ENCODE peak calls at places on chromosome 3, in four cellular contexts. L is keratinocyte, H is neural crest cell, Y is PC-3. A is an unnamed sample.

GRCh38 chr3:123365450-123366143 is 83.3 kb downstream of the ADCY5 start:
- DNase-seq in Y (peak), H (peak), L (no peak), A (peak)

GRCh38 chr3:135148431-135148830 is 353.4 kb downstream of the EPHB1 start:
- DNase-seq in L (no peak), Y (no peak), H (no peak), A (no peak)

GRCh38 chr3:126130981-126131750 is 47.2 kb upstream of the SLC41A3 start:
- DNase-seq in L (no peak), H (no peak), Y (no peak), A (no peak)

GRCh38 chr3:190996376-190996775 is 133.9 kb upstream of the GMNC start:
- DNase-seq in Y (no peak), L (no peak), H (no peak), A (no peak)

GRCh38 chr3:186209810-186210752 is 101.2 kb upstream of the ETV5 start:
- DNase-seq in Y (peak), L (no peak), H (peak), A (no peak)

GRCh38 chr3:132641837-132642538 is 17.6 kb downstream of the ACAD11 start:
- DNase-seq in L (no peak), Y (peak), H (no peak), A (no peak)

GRCh38 chr3:175193815-175194518 is 334.8 kb downstream of the NAALADL2 start:
- DNase-seq in L (peak), H (no peak), Y (peak), A (no peak)

GRCh38 chr3:119237299-119237698 is 3.4 kb downstream of the B4GALT4 start:
- DNase-seq in L (no peak), H (no peak), Y (no peak), A (no peak)

GRCh38 chr3:121660356-121661171 is at the start of gene HCLS1:
- DNase-seq in L (no peak), H (no peak), Y (no peak), A (no peak)

GRCh38 chr3:27686642-27687041 is 35.5 kb downstream of the EOMES start:
- DNase-seq in L (no peak), H (no peak), Y (peak), A (no peak)

GRCh38 chr3:117735481-117736101 is 1026.0 kb downstream of the TUSC7 start:
- DNase-seq in L (no peak), H (no peak), Y (peak), A (no peak)
- TF ChIP-seq CTCF in L (no peak), H (no peak), Y (no peak), A (no peak)

GRCh38 chr3:24496529-24497482 is 2.2 kb upstream of the THRB start:
- DNase-seq in L (no peak), Y (peak), H (peak), A (peak)

GRCh38 chr3:24493951-24494615 is 567 bp downstream of the THRB start:
- DNase-seq in L (no peak), H (peak), Y (peak), A (peak)

GRCh38 chr3:24495334-24495994 is 814 bp upstream of the THRB start:
- DNase-seq in Y (peak), L (no peak), H (peak), A (peak)

GRCh38 chr3:24492971-24493551 is 1.6 kb downstream of the THRB start:
- DNase-seq in H (no peak), L (no peak), Y (peak), A (no peak)

DNA sequence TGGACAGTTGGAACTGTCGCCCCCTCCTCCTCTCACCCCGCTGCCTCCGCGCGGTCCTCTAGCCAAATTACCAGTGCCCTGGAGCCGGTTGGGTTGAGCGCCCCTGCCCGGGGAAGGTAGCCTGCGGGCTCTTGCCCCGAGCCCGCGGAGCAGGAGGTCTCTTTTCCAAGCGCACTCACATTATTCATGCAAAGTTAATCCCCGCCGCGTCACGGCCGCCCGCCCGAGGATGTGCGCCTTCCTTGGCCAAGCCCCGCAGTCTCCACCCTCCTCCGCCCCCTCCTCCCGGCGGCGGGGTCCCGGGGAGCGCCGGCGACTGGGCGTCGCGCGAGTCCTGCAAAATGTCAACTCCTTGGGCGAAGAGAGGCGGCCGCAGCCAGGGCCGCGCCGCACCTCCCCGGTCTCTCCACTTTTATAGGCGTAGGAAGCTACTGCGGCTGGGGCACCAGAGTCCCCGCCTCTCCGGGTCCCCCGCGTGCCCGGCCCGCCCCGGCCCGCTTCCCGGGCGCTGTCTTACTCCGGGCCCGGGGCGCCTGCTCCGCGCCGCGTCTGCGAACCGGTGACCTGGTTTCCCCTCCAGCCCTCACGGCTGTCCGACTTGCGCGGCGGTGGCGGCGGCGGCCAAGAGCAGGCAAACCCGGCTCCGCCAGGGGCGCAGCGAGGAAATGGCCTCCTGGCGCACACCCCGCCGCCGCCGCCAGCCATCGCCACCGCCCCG is at the start of gene THRB:
- DNase-seq in Y (peak), L (no peak), H (peak), A (peak)
- TF ChIP-seq CTCF in Y (no peak), L (peak), H (peak), A (peak)

GRCh38 chr3:38984110-38984509 is 67.6 kb downstream of the SCN11A start:
- DNase-seq in Y (no peak), L (no peak), H (no peak), A (no peak)
- TF ChIP-seq CTCF in Y (peak), L (peak), H (no peak), A (no peak)

GRCh38 chr3:12824299-12824698 is 17.1 kb downstream of the RPL32 start:
- DNase-seq in Y (no peak), L (no peak), H (no peak), A (no peak)

GRCh38 chr3:12818773-12819172 is 22.3 kb downstream of the CAND2 start:
- DNase-seq in L (no peak), H (no peak), Y (no peak), A (no peak)

GRCh38 chr3:12817341-12817705 is 20.8 kb downstream of the CAND2 start:
- DNase-seq in L (no peak), Y (no peak), H (no peak), A (no peak)

GRCh38 chr3:12818273-12818672 is 21.8 kb downstream of the CAND2 start:
- DNase-seq in Y (no peak), H (no peak), L (no peak), A (no peak)

DNA sequence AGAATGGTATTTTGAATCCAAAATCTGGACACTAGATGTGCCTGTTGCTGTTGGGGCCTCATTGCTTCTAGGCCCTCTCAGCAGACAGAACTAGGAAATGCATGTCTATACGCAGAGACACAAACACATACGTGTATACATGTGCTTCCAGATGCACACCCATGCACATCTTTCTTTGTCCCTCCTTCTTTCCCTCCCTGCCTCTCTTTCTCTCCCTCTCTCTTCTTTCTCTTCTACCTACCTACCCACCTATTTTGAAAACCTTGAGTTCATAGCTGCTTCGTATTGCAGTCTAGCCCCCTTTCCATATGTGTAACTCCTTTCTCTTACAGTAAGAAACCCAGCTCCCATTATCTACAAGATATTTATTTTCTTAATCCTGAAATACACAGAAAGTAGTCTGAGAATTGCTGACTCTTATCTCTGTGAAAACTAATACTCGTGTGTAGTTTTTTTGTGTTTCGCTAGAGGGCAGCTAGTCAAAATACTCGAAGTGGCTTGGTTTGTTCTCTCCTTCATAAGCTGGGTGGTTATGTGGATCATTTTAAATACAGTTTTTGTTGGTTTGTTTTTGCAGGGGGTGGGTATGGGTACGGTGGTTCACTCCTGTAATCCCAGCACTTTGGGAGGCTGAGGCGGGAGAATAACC is 18.5 kb downstream of the RPL32 start:
- DNase-seq in H (no peak), L (no peak), Y (peak), A (no peak)
- TF ChIP-seq CTCF in H (peak), L (no peak), Y (peak), A (peak)

DNA sequence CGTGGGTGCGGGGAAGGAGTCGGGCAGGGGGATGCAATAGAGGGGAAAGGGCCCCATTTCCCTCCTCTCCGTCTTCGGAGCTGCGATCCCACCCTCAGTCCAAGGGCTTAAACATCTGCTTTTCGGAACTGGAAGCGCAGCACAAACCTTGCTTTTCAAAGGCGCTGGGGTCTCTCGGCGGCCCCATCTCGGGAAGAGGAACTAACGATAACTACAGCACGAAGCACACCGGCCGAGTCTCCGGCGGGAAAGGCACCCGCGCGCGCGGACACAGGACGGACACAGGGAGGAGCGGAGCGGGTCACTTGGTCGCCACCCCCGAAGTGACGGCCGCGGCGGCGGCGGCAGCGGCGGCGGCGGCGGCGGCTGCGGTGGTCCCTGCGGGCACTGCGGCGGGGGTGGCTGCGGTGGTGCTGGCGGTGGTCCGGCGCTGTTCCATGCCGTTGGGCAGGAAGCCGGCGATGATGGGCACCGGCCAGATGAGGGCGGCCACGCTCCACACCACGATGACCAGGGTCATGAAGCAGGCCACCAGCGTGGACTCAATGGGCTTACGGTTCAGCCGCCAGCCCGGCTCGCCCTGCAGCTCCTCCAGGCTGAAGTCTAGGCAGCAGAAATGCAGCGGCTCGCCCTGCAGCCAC is 1.1 kb downstream of the TMEM158 start:
- DNase-seq in H (peak), Y (peak), L (no peak), A (peak)
- TF ChIP-seq CTCF in H (peak), Y (peak), L (peak), A (peak)

DNA sequence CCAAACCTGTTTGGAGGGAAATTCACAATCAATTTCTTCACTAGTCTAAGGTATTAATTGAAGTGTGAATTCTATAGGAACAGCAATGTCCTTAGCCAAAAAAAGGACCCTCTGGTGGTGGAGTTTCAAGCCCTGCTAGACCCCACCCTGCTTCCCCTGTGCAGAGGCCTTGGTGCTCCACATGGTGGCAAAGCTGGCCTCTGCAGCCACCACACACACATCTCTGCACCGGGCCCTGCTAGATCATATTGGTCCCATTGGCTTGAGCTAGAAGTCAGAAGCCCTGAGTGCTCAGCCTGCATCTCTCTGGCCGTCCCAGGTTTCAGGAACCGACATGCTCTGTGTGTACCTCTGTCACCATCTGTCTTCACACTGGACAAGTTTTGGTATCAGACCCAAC is 220.9 kb upstream of the TRIM42 start:
- DNase-seq in H (no peak), Y (no peak), L (no peak), A (no peak)
- TF ChIP-seq CTCF in H (no peak), Y (no peak), L (no peak), A (no peak)